ENCODE peak calls at places on chromosomes 13 and 19, in ten cellular contexts. P is ovary, D is tibial nerve, Q is transverse colon, F is A549, M is K562, T is stomach, W is sigmoid colon, S is suprapubic skin, K is esophagus muscularis mucosa. N is an unnamed sample.

GRCh38 chr13:24502567-24503375 is 9.8 kb downstream of the PARP4 start:
- DNase-seq in P (no peak), D (no peak), Q (peak; percentile 62), F (peak; percentile 58), M (no peak), T (peak; percentile 44), W (no peak), S (no peak), K (no peak), N (no peak)

GRCh38 chr13:73025212-73026012 is 33.4 kb upstream of the KLF5 start:
- DNase-seq in P (no peak), D (no peak), Q (no peak), F (no peak), M (no peak), T (no peak), W (no peak), S (no peak), K (no peak), N (no peak)

GRCh38 chr13:106819413-106820180 is 251.7 kb upstream of the ARGLU1 start:
- DNase-seq in P (no peak), D (no peak), Q (no peak), F (no peak), M (no peak), T (no peak), W (no peak), S (no peak), K (no peak), N (no peak)

GRCh38 chr13:52869050-52869449 is 20.6 kb upstream of the PCDH8 start:
- DNase-seq in P (no peak), D (no peak), Q (no peak), F (no peak), M (no peak), T (no peak), W (no peak), S (no peak), K (no peak), N (no peak)

GRCh38 chr13:53041968-53042485 is 13.4 kb downstream of the OLFM4 start:
- DNase-seq in P (no peak), D (no peak), Q (no peak), F (no peak), M (no peak), T (no peak), W (no peak), S (no peak), K (no peak), N (no peak)

GRCh38 chr19:28468701-28469459 is 744.1 kb downstream of the UQCRFS1 start:
- DNase-seq in P (no peak), D (no peak), Q (peak; percentile 75), F (no peak), M (no peak), T (no peak), W (peak; percentile 64), S (no peak), K (no peak), N (peak; percentile 48)

GRCh38 chr13:107531180-107531579 is 684.2 kb downstream of the LIG4 start:
- DNase-seq in P (no peak), D (no peak), Q (no peak), F (no peak), M (no peak), T (no peak), W (no peak), S (no peak), K (no peak), N (no peak)

GRCh38 chr19:50361290-50362029 is 4.0 kb downstream of the NAPSA start:
- DNase-seq in P (no peak), D (no peak), Q (no peak), F (peak; percentile 66), M (peak; percentile 83), T (no peak), W (no peak), S (no peak), K (no peak), N (no peak)

GRCh38 chr13:38687246-38688229 is 661 bp downstream of the FREM2 start:
- DNase-seq in P (peak; percentile 20), D (no peak), Q (no peak), F (peak; percentile 11), M (no peak), T (no peak), W (peak; percentile 64), S (no peak), K (no peak), N (peak; percentile 33)

GRCh38 chr13:110008816-110009215 is 222.4 kb upstream of the IRS2 start:
- DNase-seq in P (no peak), D (no peak), Q (no peak), F (no peak), M (no peak), T (no peak), W (no peak), S (no peak), K (no peak), N (no peak)

GRCh38 chr13:110015253-110015652 is 228.9 kb upstream of the IRS2 start:
- DNase-seq in P (no peak), D (no peak), Q (no peak), F (peak; percentile 70), M (no peak), T (peak; percentile 71), W (no peak), S (no peak), K (no peak), N (no peak)

GRCh38 chr13:110010433-110011135 is 224.2 kb upstream of the IRS2 start:
- DNase-seq in P (no peak), D (no peak), Q (no peak), F (no peak), M (no peak), T (no peak), W (no peak), S (no peak), K (no peak), N (no peak)

GRCh38 chr13:110014719-110015118 is 228.3 kb upstream of the IRS2 start:
- DNase-seq in P (no peak), D (no peak), Q (no peak), F (peak; percentile 70), M (no peak), T (no peak), W (no peak), S (no peak), K (no peak), N (no peak)

DNA sequence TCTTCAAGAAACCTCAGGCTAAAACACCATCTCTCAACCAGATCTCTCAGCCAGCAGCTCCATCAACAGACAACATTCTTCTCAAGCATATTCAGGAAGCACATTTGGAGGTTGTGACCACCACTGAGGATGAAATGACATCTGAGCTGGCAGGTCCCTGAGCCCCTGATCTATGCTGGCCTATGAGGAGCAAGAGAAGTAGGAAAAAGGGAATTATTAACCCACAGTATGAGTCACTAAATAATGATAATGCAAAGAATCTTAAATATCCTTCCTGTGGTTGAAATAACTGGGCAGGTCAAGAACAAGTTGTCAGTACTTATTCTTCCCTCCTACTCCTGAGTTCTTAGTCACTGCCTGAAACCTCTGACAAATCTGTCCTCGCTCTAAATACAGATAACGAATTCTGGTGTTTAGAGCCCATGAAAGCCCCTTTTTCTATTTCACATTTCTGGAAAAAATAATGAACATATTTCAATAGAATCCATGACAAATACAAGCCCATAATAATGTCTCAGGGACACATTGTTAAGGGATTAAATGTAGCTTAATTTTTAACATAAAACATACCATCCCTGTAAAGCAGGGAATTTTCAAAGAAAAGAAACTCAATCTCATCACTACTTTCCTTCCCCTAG is 225.8 kb upstream of the IRS2 start:
- DNase-seq in P (no peak), D (no peak), Q (no peak), F (peak; percentile 91), M (no peak), T (no peak), W (no peak), S (no peak), K (no peak), N (no peak)
- TF ChIP-seq EP300 in P (no peak), D (no peak), Q (no peak), F (peak; percentile 37), M (no peak), T (no peak), W (no peak), S (no peak), K (no peak), N (no peak)

DNA sequence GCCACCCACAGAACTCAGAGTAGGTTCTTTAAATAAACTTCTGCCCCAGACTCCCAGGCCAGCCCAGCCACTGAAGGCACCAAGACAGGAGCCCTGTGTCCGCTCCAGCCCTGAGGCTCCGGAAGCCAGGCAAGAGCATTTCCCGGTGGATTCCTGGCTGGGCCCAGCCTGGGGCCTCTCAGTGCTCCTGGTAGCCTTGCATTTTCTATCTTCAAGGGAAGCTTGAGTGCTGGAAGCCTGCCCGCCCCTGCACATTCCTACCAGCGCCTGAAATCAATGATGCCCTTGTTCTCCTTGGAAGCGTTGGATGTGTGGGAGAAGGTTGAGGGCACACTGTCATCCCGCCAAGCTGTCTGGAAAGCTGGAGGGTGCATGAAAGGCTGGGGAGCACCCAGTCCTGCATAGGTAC is 70.3 kb downstream of the ALOX5AP start:
- DNase-seq in P (no peak), D (no peak), Q (no peak), F (no peak), M (no peak), T (no peak), W (peak; percentile 68), S (no peak), K (no peak), N (no peak)
- TF ChIP-seq EP300 in P (no peak), D (peak; percentile 47), Q (no peak), F (no peak), M (no peak), T (no peak), W (no peak), S (no peak), K (no peak), N (no peak)

GRCh38 chr13:50124536-50125305 is 109.5 kb downstream of the KCNRG start:
- DNase-seq in P (peak; percentile 98), D (peak; percentile 93), Q (peak; percentile 97), F (peak; percentile 54), M (peak; percentile 35), T (peak; percentile 97), W (peak; percentile 100), S (peak; percentile 98), K (no peak), N (peak; percentile 98)

GRCh38 chr13:50126378-50127016 is 111.3 kb downstream of the KCNRG start:
- DNase-seq in P (no peak), D (no peak), Q (peak; percentile 53), F (peak; percentile 62), M (no peak), T (no peak), W (no peak), S (no peak), K (no peak), N (peak; percentile 47)

GRCh38 chr13:50127017-50127725 is 111.9 kb downstream of the KCNRG start:
- DNase-seq in P (peak; percentile 43), D (peak; percentile 59), Q (peak; percentile 65), F (no peak), M (no peak), T (peak; percentile 50), W (peak; percentile 88), S (peak; percentile 84), K (no peak), N (peak; percentile 68)

GRCh38 chr13:50125306-50125555 is 110.0 kb downstream of the KCNRG start:
- DNase-seq in P (no peak), D (no peak), Q (no peak), F (no peak), M (no peak), T (no peak), W (no peak), S (no peak), K (no peak), N (no peak)

GRCh38 chr13:50125556-50126377 is 110.5 kb downstream of the KCNRG start:
- DNase-seq in P (peak; percentile 89), D (peak; percentile 95), Q (peak; percentile 96), F (peak; percentile 70), M (peak; percentile 77), T (peak; percentile 97), W (peak; percentile 98), S (peak; percentile 95), K (peak; percentile 99), N (peak; percentile 96)
- TF ChIP-seq EP300 in P (no peak), D (peak; percentile 86), Q (no peak), F (no peak), M (no peak), T (no peak), W (no peak), S (no peak), K (no peak), N (no peak)

GRCh38 chr19:55676384-55676783 is 1.4 kb downstream of the EPN1 start:
- DNase-seq in P (peak; percentile 39), D (no peak), Q (no peak), F (no peak), M (no peak), T (peak; percentile 90), W (no peak), S (no peak), K (no peak), N (no peak)
- TF ChIP-seq EP300 in P (no peak), D (no peak), Q (no peak), F (no peak), M (no peak), T (no peak), W (no peak), S (no peak), K (no peak), N (no peak)